ENCODE peak calls at places on chromosome 3, in four cellular contexts. One of them, this sample, is unnamed. For H3K4me1, the result is how much of the 10 kb centered on the place peaks cover.

GRCh38 chr3:50671331-50671730 is 3.4 kb upstream of the DOCK3 start:
- DNase-seq in colonic mucosa: no peak
- DNase-seq in A549: peak
- DNase-seq in hepatocyte: peak
- DNase-seq in this sample: no peak

GRCh38 chr3:71305246-71306206 is 278.0 kb downstream of the FOXP1 start:
- DNase-seq in hepatocyte: peak
- DNase-seq in A549: no peak
- DNase-seq in colonic mucosa: peak
- DNase-seq in this sample: peak

GRCh38 chr3:177599331-177599730 is 402.0 kb upstream of the TBL1XR1 start:
- DNase-seq in hepatocyte: no peak
- DNase-seq in colonic mucosa: no peak
- DNase-seq in A549: no peak
- DNase-seq in this sample: no peak

GRCh38 chr3:184710870-184711365 is 946 bp downstream of the MAGEF1 start:
- DNase-seq in hepatocyte: no peak
- DNase-seq in colonic mucosa: peak
- DNase-seq in A549: peak
- DNase-seq in this sample: peak

GRCh38 chr3:147943265-147943945 is 534.2 kb downstream of the ZIC1 start:
- DNase-seq in colonic mucosa: no peak
- DNase-seq in hepatocyte: peak
- DNase-seq in A549: peak
- DNase-seq in this sample: no peak

GRCh38 chr3:112425858-112426750 is 73.2 kb downstream of the BTLA start:
- DNase-seq in A549: no peak
- DNase-seq in colonic mucosa: no peak
- DNase-seq in hepatocyte: no peak
- DNase-seq in this sample: no peak

GRCh38 chr3:54053201-54053600 is 69.2 kb upstream of the CACNA2D3 start:
- DNase-seq in hepatocyte: peak
- DNase-seq in colonic mucosa: no peak
- DNase-seq in A549: no peak
- DNase-seq in this sample: no peak

GRCh38 chr3:160473233-160473632 is 23.6 kb upstream of the TRIM59 start:
- DNase-seq in hepatocyte: no peak
- DNase-seq in A549: no peak
- DNase-seq in colonic mucosa: no peak
- DNase-seq in this sample: no peak

GRCh38 chr3:64440498-64440897 is 215.2 kb upstream of the PRICKLE2 start:
- DNase-seq in colonic mucosa: peak
- DNase-seq in A549: peak
- DNase-seq in hepatocyte: peak
- DNase-seq in this sample: no peak

GRCh38 chr3:17115186-17115585 is 230.4 kb downstream of the PLCL2 start:
- DNase-seq in A549: no peak
- DNase-seq in hepatocyte: no peak
- DNase-seq in colonic mucosa: no peak
- DNase-seq in this sample: no peak

GRCh38 chr3:78645628-78646310 is 1122.0 kb downstream of the ROBO1 start:
- DNase-seq in hepatocyte: peak
- DNase-seq in colonic mucosa: peak
- DNase-seq in A549: peak
- DNase-seq in this sample: no peak

GRCh38 chr3:186974824-186975281 is 44.5 kb downstream of the ST6GAL1 start:
- DNase-seq in colonic mucosa: no peak
- DNase-seq in A549: no peak
- DNase-seq in hepatocyte: no peak
- DNase-seq in this sample: no peak

GRCh38 chr3:114608293-114608692 is 314.5 kb downstream of the TIGIT start:
- DNase-seq in hepatocyte: no peak
- DNase-seq in colonic mucosa: no peak
- DNase-seq in A549: peak
- DNase-seq in this sample: no peak

GRCh38 chr3:143674100-143674968 is 173.9 kb downstream of the SLC9A9 start:
- DNase-seq in A549: peak
- DNase-seq in hepatocyte: peak
- DNase-seq in colonic mucosa: peak
- DNase-seq in this sample: peak

GRCh38 chr3:133578548-133579191 is 5.2 kb downstream of the CDV3 start:
- DNase-seq in A549: peak
- DNase-seq in colonic mucosa: no peak
- DNase-seq in hepatocyte: peak
- DNase-seq in this sample: no peak

GRCh38 chr3:40306336-40306735 is 3.2 kb upstream of the EIF1B start:
- DNase-seq in colonic mucosa: no peak
- DNase-seq in A549: no peak
- DNase-seq in hepatocyte: no peak
- DNase-seq in this sample: no peak

GRCh38 chr3:37534940-37535339 is 326.7 kb upstream of the CTDSPL start:
- DNase-seq in colonic mucosa: no peak
- DNase-seq in hepatocyte: no peak
- DNase-seq in A549: no peak
- DNase-seq in this sample: no peak

GRCh38 chr3:129211772-129212171 is 28.1 kb upstream of the CNBP start:
- DNase-seq in hepatocyte: peak
- DNase-seq in colonic mucosa: peak
- DNase-seq in A549: peak
- DNase-seq in this sample: no peak

GRCh38 chr3:114879059-114880031 is 267.7 kb downstream of the ZBTB20 start:
- DNase-seq in colonic mucosa: no peak
- DNase-seq in hepatocyte: no peak
- DNase-seq in A549: peak
- DNase-seq in this sample: no peak

GRCh38 chr3:194058189-194058571 is 77.8 kb upstream of the HES1 start:
- DNase-seq in colonic mucosa: peak
- DNase-seq in hepatocyte: peak
- DNase-seq in A549: no peak
- DNase-seq in this sample: peak

GRCh38 chr3:195058311-195059005 is 212.5 kb downstream of the XXYLT1 start:
- DNase-seq in A549: no peak
- DNase-seq in colonic mucosa: no peak
- DNase-seq in hepatocyte: no peak
- DNase-seq in this sample: no peak

GRCh38 chr3:184526158-184526483 is 35.5 kb upstream of the EPHB3 start:
- DNase-seq in A549: no peak
- DNase-seq in hepatocyte: no peak
- DNase-seq in colonic mucosa: no peak
- DNase-seq in this sample: no peak

GRCh38 chr3:46662771-46663551 is 30.5 kb downstream of the ALS2CL start:
- DNase-seq in A549: no peak
- DNase-seq in hepatocyte: peak
- DNase-seq in colonic mucosa: peak
- DNase-seq in this sample: no peak

GRCh38 chr3:187211532-187212274 is 14.4 kb downstream of the RTP1 start:
- DNase-seq in A549: no peak
- DNase-seq in colonic mucosa: no peak
- DNase-seq in hepatocyte: no peak
- DNase-seq in this sample: no peak

GRCh38 chr3:28973621-28974020 is 307.2 kb upstream of the RBMS3 start:
- DNase-seq in hepatocyte: no peak
- DNase-seq in A549: no peak
- DNase-seq in colonic mucosa: no peak
- DNase-seq in this sample: no peak

GRCh38 chr3:70180664-70181063 is 131.8 kb downstream of the MDFIC2 start:
- DNase-seq in A549: no peak
- DNase-seq in colonic mucosa: no peak
- DNase-seq in hepatocyte: no peak
- DNase-seq in this sample: no peak

GRCh38 chr3:45275006-45275704 is 49.1 kb upstream of the TMEM158 start:
- DNase-seq in A549: no peak
- DNase-seq in hepatocyte: no peak
- DNase-seq in colonic mucosa: no peak
- DNase-seq in this sample: no peak

GRCh38 chr3:47404420-47404819 is 23.6 kb downstream of the PTPN23 start:
- DNase-seq in colonic mucosa: no peak
- DNase-seq in A549: no peak
- DNase-seq in hepatocyte: no peak
- DNase-seq in this sample: no peak

GRCh38 chr3:53342353-53342752 is 5.0 kb downstream of the DCP1A start:
- DNase-seq in A549: peak
- DNase-seq in colonic mucosa: peak
- DNase-seq in hepatocyte: peak
- DNase-seq in this sample: no peak

GRCh38 chr3:56754753-56755365 is 46.9 kb downstream of the ARHGEF3 start:
- DNase-seq in colonic mucosa: no peak
- DNase-seq in hepatocyte: no peak
- DNase-seq in A549: no peak
- DNase-seq in this sample: peak

GRCh38 chr3:139309880-139310279 is 33.9 kb upstream of the MRPS22 start:
- DNase-seq in hepatocyte: no peak
- DNase-seq in colonic mucosa: no peak
- DNase-seq in A549: peak
- DNase-seq in this sample: no peak

GRCh38 chr3:150783334-150783733 is 20.4 kb upstream of the SIAH2 start:
- DNase-seq in hepatocyte: no peak
- DNase-seq in colonic mucosa: no peak
- DNase-seq in A549: no peak
- DNase-seq in this sample: no peak

GRCh38 chr3:152315623-152316022 is 46.9 kb downstream of the MBNL1 start:
- DNase-seq in hepatocyte: no peak
- DNase-seq in colonic mucosa: no peak
- DNase-seq in A549: no peak
- DNase-seq in this sample: no peak
- H3K4me1 ChIP-seq in hepatocyte: under half
- H3K4me1 ChIP-seq in colonic mucosa: under half
- H3K4me1 ChIP-seq in A549: half or more
- H3K4me1 ChIP-seq in this sample: under half

DNA sequence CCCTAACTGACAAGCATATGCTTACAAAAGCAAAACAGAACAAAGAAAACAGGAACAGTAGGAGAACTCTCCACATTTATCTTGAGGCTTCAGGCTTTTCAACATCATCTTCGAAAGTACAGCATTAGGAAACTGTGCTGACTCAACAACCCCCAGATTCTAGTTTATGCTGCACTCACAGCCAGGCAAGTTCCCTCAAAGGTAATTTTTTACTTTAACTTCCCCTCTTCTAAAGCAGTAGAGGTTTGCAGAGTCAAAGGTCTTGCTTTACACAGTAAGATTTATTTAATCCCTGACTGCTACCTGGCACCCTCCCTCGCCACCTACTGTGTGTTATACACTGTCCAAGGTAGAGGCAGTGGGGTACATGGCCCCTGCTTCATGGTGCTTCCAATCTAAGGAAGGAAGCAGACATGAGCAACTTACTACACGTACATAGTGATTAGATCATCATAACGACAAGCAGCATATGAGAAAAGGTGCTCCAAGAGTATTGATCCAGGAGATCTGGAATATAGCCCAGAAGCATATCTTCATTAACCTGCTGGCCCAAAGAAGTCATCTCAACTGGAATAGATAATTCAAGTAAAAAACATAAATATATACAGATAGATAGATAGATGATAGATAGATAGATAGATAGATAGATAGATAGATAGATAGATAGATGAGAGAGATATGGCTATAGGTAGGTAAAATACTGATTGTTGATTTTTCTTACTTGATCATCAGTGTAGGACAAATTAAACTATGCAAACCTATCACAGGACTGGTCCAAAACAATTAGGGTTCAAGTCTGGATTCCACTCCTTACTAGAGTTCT is 83.9 kb downstream of the TNIK start:
- DNase-seq in colonic mucosa: no peak
- DNase-seq in hepatocyte: no peak
- DNase-seq in A549: no peak
- DNase-seq in this sample: no peak
- H3K27ac ChIP-seq in colonic mucosa: peak
- H3K27ac ChIP-seq in hepatocyte: peak
- H3K27ac ChIP-seq in A549: no peak
- H3K27ac ChIP-seq in this sample: no peak

GRCh38 chr3:156628836-156629618 is 45.4 kb upstream of the TIPARP start:
- DNase-seq in A549: no peak
- DNase-seq in colonic mucosa: no peak
- DNase-seq in hepatocyte: no peak
- DNase-seq in this sample: no peak
- H3K4me1 ChIP-seq in A549: under half
- H3K4me1 ChIP-seq in colonic mucosa: under half
- H3K4me1 ChIP-seq in hepatocyte: under half
- H3K4me1 ChIP-seq in this sample: under half

DNA sequence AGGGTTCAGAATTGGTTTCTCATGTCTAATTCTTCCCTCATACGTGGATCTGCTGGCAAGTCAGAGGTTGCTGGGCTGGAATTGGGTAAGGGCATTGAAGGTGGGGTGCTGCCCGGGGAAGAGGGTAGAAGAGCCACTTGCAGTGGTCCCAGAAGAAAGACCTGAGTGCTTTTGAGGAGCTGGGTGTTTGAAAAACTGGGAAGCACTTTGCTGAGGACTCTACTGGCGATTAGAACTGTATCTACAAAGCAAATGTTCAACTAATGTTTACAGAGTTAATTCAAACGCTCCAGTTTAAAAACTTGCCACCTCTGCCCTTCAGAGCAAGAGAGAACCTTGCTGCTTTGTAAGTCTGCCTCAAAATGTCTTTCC is 21.9 kb downstream of the TRIM71 start:
- DNase-seq in hepatocyte: no peak
- DNase-seq in A549: no peak
- DNase-seq in colonic mucosa: no peak
- DNase-seq in this sample: no peak
- H3K27ac ChIP-seq in hepatocyte: peak
- H3K27ac ChIP-seq in A549: no peak
- H3K27ac ChIP-seq in colonic mucosa: no peak
- H3K27ac ChIP-seq in this sample: no peak

DNA sequence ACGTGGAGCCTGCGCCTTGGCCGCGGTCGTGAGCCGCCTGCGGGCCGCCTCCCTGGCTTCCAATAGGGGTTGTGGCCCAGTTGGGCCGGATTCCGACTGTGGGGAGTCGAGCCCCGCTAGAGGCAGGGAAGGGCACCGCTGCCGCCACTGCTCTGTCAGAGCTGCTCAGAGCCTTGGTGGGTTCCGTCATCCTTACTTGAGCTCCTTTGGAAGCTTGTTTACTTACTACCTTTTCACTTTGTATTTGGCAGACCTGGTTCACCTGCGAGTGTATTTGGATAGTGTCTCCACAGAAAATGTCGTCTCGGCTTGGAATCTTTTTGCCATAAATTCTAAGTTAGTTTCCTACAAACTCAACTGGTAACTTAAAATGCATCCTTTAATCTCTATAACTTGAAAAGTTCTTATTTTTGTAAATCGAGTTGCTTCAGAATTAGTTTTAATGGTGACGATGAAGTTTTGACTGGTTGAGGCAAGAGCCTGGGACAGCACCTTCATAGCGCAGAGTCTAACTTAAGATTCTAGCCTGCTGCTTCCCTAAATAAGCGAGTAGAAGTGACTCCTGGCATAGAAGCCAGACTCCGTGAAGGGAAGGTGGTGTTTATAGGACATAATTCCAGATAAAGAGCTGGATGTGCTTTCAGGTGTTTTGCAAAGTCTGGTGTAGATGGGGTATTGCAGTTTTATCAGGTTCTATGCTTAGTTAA is 800 bp downstream of the DAG1 start:
- DNase-seq in A549: no peak
- DNase-seq in colonic mucosa: no peak
- DNase-seq in hepatocyte: no peak
- DNase-seq in this sample: no peak
- H3K4me1 ChIP-seq in A549: under half
- H3K4me1 ChIP-seq in colonic mucosa: under half
- H3K4me1 ChIP-seq in hepatocyte: under half
- H3K4me1 ChIP-seq in this sample: under half

This sample was measured in naive thymus-derived CD4-positive, alpha-beta T cell.